ENCODE peak calls at places on chromosomes 13 and 19, in nine cellular contexts. One of them, this sample, is unnamed. For H3K36me3, the result is how much of the 10 kb centered on the place peaks cover.

GRCh38 chr13:39266426-39266825 is 228.2 kb downstream of the NHLRC3 start:
- DNase-seq in OCI-LY7: no peak
- DNase-seq in thoracic aorta: no peak
- DNase-seq in PC-9: peak
- DNase-seq in keratinocyte: no peak
- DNase-seq in testis: no peak
- DNase-seq in suprapubic skin: no peak
- DNase-seq in H1: no peak
- DNase-seq in CD8-positive, alpha-beta memory T cell: no peak
- DNase-seq in this sample: no peak

GRCh38 chr13:40515702-40516101 is 150.7 kb downstream of the FOXO1 start:
- DNase-seq in OCI-LY7: no peak
- DNase-seq in thoracic aorta: no peak
- DNase-seq in PC-9: no peak
- DNase-seq in keratinocyte: no peak
- DNase-seq in testis: no peak
- DNase-seq in suprapubic skin: no peak
- DNase-seq in H1: no peak
- DNase-seq in CD8-positive, alpha-beta memory T cell: no peak
- DNase-seq in this sample: no peak

GRCh38 chr13:23959231-23959862 is 62.0 kb upstream of the C1QTNF9B start:
- DNase-seq in OCI-LY7: no peak
- DNase-seq in thoracic aorta: no peak
- DNase-seq in PC-9: no peak
- DNase-seq in keratinocyte: no peak
- DNase-seq in testis: peak
- DNase-seq in suprapubic skin: no peak
- DNase-seq in H1: no peak
- DNase-seq in CD8-positive, alpha-beta memory T cell: no peak
- DNase-seq in this sample: no peak

GRCh38 chr19:41088151-41088550 is at the start of gene CYP2A13:
- DNase-seq in OCI-LY7: no peak
- DNase-seq in thoracic aorta: no peak
- DNase-seq in PC-9: no peak
- DNase-seq in keratinocyte: no peak
- DNase-seq in testis: no peak
- DNase-seq in suprapubic skin: no peak
- DNase-seq in H1: no peak
- DNase-seq in CD8-positive, alpha-beta memory T cell: no peak
- DNase-seq in this sample: no peak

GRCh38 chr19:4916292-4917082 is 7.2 kb downstream of the UHRF1 start:
- DNase-seq in OCI-LY7: no peak
- DNase-seq in thoracic aorta: no peak
- DNase-seq in PC-9: no peak
- DNase-seq in keratinocyte: no peak
- DNase-seq in testis: no peak
- DNase-seq in suprapubic skin: no peak
- DNase-seq in H1: no peak
- DNase-seq in CD8-positive, alpha-beta memory T cell: peak
- DNase-seq in this sample: no peak

GRCh38 chr13:40681341-40682051 is 15.1 kb upstream of the FOXO1 start:
- DNase-seq in OCI-LY7: no peak
- DNase-seq in thoracic aorta: no peak
- DNase-seq in PC-9: no peak
- DNase-seq in keratinocyte: no peak
- DNase-seq in testis: no peak
- DNase-seq in suprapubic skin: no peak
- DNase-seq in H1: no peak
- DNase-seq in CD8-positive, alpha-beta memory T cell: no peak
- DNase-seq in this sample: no peak

GRCh38 chr19:29819986-29820385 is 8.2 kb downstream of the CCNE1 start:
- DNase-seq in OCI-LY7: no peak
- DNase-seq in thoracic aorta: no peak
- DNase-seq in PC-9: peak
- DNase-seq in keratinocyte: no peak
- DNase-seq in testis: no peak
- DNase-seq in suprapubic skin: no peak
- DNase-seq in H1: no peak
- DNase-seq in CD8-positive, alpha-beta memory T cell: no peak
- DNase-seq in this sample: no peak

GRCh38 chr13:51479199-51479523 is 26.3 kb upstream of the INTS6 start:
- DNase-seq in OCI-LY7: no peak
- DNase-seq in thoracic aorta: no peak
- DNase-seq in PC-9: no peak
- DNase-seq in keratinocyte: no peak
- DNase-seq in testis: no peak
- DNase-seq in suprapubic skin: no peak
- DNase-seq in H1: no peak
- DNase-seq in CD8-positive, alpha-beta memory T cell: no peak
- DNase-seq in this sample: no peak

GRCh38 chr13:100673831-100674362 is 698 bp downstream of the TMTC4 start:
- DNase-seq in OCI-LY7: peak
- DNase-seq in thoracic aorta: no peak
- DNase-seq in PC-9: peak
- DNase-seq in keratinocyte: no peak
- DNase-seq in testis: peak
- DNase-seq in suprapubic skin: no peak
- DNase-seq in H1: no peak
- DNase-seq in CD8-positive, alpha-beta memory T cell: peak
- DNase-seq in this sample: peak

GRCh38 chr13:100601716-100602115 is 13.1 kb upstream of the GGACT start:
- DNase-seq in OCI-LY7: no peak
- DNase-seq in thoracic aorta: no peak
- DNase-seq in PC-9: no peak
- DNase-seq in keratinocyte: no peak
- DNase-seq in testis: no peak
- DNase-seq in suprapubic skin: no peak
- DNase-seq in H1: no peak
- DNase-seq in CD8-positive, alpha-beta memory T cell: no peak
- DNase-seq in this sample: no peak

GRCh38 chr13:64538711-64539110 is 2691.4 kb downstream of the PCDH9 start:
- DNase-seq in OCI-LY7: no peak
- DNase-seq in thoracic aorta: no peak
- DNase-seq in PC-9: no peak
- DNase-seq in keratinocyte: no peak
- DNase-seq in testis: no peak
- DNase-seq in suprapubic skin: no peak
- DNase-seq in H1: no peak
- DNase-seq in CD8-positive, alpha-beta memory T cell: no peak
- DNase-seq in this sample: no peak

GRCh38 chr13:73932091-73932490 is 202.1 kb downstream of the KLF12 start:
- DNase-seq in OCI-LY7: no peak
- DNase-seq in thoracic aorta: no peak
- DNase-seq in PC-9: no peak
- DNase-seq in keratinocyte: no peak
- DNase-seq in testis: no peak
- DNase-seq in suprapubic skin: no peak
- DNase-seq in H1: no peak
- DNase-seq in CD8-positive, alpha-beta memory T cell: no peak
- DNase-seq in this sample: no peak

GRCh38 chr19:3771906-3772450 is at the start of gene RAX2:
- DNase-seq in OCI-LY7: no peak
- DNase-seq in thoracic aorta: no peak
- DNase-seq in PC-9: no peak
- DNase-seq in keratinocyte: no peak
- DNase-seq in testis: no peak
- DNase-seq in suprapubic skin: no peak
- DNase-seq in H1: no peak
- DNase-seq in CD8-positive, alpha-beta memory T cell: no peak
- DNase-seq in this sample: peak

GRCh38 chr19:3055741-3056453 is 6.4 kb downstream of the TLE5 start:
- DNase-seq in OCI-LY7: no peak
- DNase-seq in thoracic aorta: no peak
- DNase-seq in PC-9: peak
- DNase-seq in keratinocyte: no peak
- DNase-seq in testis: no peak
- DNase-seq in suprapubic skin: no peak
- DNase-seq in H1: no peak
- DNase-seq in CD8-positive, alpha-beta memory T cell: no peak
- DNase-seq in this sample: peak

DNA sequence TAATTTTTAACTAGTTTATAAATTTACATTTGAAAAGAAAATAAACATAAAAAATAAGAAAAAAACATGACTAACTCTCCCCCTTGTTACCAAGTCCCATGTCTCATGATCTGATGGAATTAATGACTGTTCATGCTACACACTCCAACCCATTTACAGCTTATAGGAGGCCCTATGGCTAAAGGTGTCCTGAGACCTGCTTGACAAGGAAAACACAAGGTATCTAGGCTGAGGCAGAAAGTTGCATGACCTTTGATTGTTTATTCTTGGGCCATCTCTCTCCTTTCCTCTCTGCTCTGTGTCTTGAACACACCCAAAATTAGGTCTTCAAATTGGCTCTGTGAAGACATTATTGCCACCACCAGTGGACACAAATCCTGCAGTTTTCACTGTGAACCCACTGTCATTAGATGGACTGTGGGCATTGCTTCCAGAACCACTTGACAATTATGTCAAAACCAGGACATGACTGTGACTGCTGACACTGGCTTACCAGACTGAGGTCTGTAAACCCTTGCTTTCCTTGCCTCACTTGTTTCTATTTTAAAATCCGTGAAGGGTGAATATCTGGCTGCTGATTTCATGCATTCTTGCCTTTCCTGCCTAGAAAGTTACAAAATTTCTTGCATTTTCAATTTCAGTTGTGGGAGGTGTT is 386.5 kb upstream of the SPRY2 start:
- DNase-seq in OCI-LY7: no peak
- DNase-seq in thoracic aorta: no peak
- DNase-seq in PC-9: no peak
- DNase-seq in keratinocyte: no peak
- DNase-seq in testis: no peak
- DNase-seq in suprapubic skin: no peak
- DNase-seq in H1: no peak
- DNase-seq in CD8-positive, alpha-beta memory T cell: no peak
- DNase-seq in this sample: no peak
- H3K36me3 ChIP-seq in OCI-LY7: under half
- H3K36me3 ChIP-seq in thoracic aorta: under half
- H3K36me3 ChIP-seq in PC-9: under half
- H3K36me3 ChIP-seq in keratinocyte: under half
- H3K36me3 ChIP-seq in testis: under half
- H3K36me3 ChIP-seq in suprapubic skin: under half
- H3K36me3 ChIP-seq in H1: under half
- H3K36me3 ChIP-seq in CD8-positive, alpha-beta memory T cell: under half
- H3K36me3 ChIP-seq in this sample: under half

DNA sequence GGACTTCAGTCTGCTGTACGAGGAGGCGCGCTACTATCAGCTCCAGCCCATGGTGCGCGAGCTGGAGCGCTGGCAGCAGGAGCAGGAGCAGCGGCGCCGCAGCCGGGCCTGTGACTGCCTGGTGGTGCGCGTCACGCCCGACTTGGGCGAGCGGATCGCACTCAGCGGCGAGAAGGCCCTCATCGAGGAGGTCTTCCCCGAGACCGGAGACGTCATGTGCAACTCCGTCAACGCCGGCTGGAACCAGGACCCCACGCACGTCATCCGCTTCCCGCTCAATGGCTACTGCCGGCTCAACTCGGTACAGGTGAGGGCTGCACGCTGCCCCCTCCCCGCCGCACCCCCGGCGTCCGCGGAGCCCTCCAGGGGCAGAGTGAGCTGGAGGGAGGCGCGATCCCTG is 14.6 kb downstream of the KCTD15 start:
- DNase-seq in OCI-LY7: no peak
- DNase-seq in thoracic aorta: no peak
- DNase-seq in PC-9: no peak
- DNase-seq in keratinocyte: no peak
- DNase-seq in testis: no peak
- DNase-seq in suprapubic skin: no peak
- DNase-seq in H1: no peak
- DNase-seq in CD8-positive, alpha-beta memory T cell: no peak
- DNase-seq in this sample: no peak
- H3K36me3 ChIP-seq in OCI-LY7: under half
- H3K36me3 ChIP-seq in thoracic aorta: under half
- H3K36me3 ChIP-seq in PC-9: under half
- H3K36me3 ChIP-seq in keratinocyte: under half
- H3K36me3 ChIP-seq in testis: under half
- H3K36me3 ChIP-seq in suprapubic skin: under half
- H3K36me3 ChIP-seq in H1: under half
- H3K36me3 ChIP-seq in CD8-positive, alpha-beta memory T cell: under half
- H3K36me3 ChIP-seq in this sample: half or more

GRCh38 chr19:15252398-15253018 is 20.3 kb upstream of the EPHX3 start:
- DNase-seq in OCI-LY7: no peak
- DNase-seq in thoracic aorta: no peak
- DNase-seq in PC-9: no peak
- DNase-seq in keratinocyte: no peak
- DNase-seq in testis: no peak
- DNase-seq in suprapubic skin: no peak
- DNase-seq in H1: no peak
- DNase-seq in CD8-positive, alpha-beta memory T cell: no peak
- DNase-seq in this sample: peak
- H3K36me3 ChIP-seq in OCI-LY7: half or more
- H3K36me3 ChIP-seq in thoracic aorta: under half
- H3K36me3 ChIP-seq in PC-9: under half
- H3K36me3 ChIP-seq in keratinocyte: under half
- H3K36me3 ChIP-seq in testis: under half
- H3K36me3 ChIP-seq in suprapubic skin: half or more
- H3K36me3 ChIP-seq in H1: under half
- H3K36me3 ChIP-seq in CD8-positive, alpha-beta memory T cell: half or more
- H3K36me3 ChIP-seq in this sample: half or more

GRCh38 chr19:1125601-1126533 is 22.1 kb downstream of the GPX4 start:
- DNase-seq in OCI-LY7: no peak
- DNase-seq in thoracic aorta: no peak
- DNase-seq in PC-9: no peak
- DNase-seq in keratinocyte: no peak
- DNase-seq in testis: no peak
- DNase-seq in suprapubic skin: no peak
- DNase-seq in H1: no peak
- DNase-seq in CD8-positive, alpha-beta memory T cell: no peak
- DNase-seq in this sample: no peak

GRCh38 chr19:1126984-1127760 is 23.4 kb downstream of the GPX4 start:
- DNase-seq in OCI-LY7: no peak
- DNase-seq in thoracic aorta: no peak
- DNase-seq in PC-9: no peak
- DNase-seq in keratinocyte: no peak
- DNase-seq in testis: no peak
- DNase-seq in suprapubic skin: no peak
- DNase-seq in H1: no peak
- DNase-seq in CD8-positive, alpha-beta memory T cell: no peak
- DNase-seq in this sample: no peak

GRCh38 chr19:1129535-1129934 is 25.7 kb downstream of the GPX4 start:
- DNase-seq in OCI-LY7: no peak
- DNase-seq in thoracic aorta: no peak
- DNase-seq in PC-9: no peak
- DNase-seq in keratinocyte: no peak
- DNase-seq in testis: no peak
- DNase-seq in suprapubic skin: no peak
- DNase-seq in H1: no peak
- DNase-seq in CD8-positive, alpha-beta memory T cell: no peak
- DNase-seq in this sample: no peak

GRCh38 chr19:1130801-1131717 is 27.3 kb downstream of the GPX4 start:
- DNase-seq in OCI-LY7: peak
- DNase-seq in thoracic aorta: no peak
- DNase-seq in PC-9: no peak
- DNase-seq in keratinocyte: no peak
- DNase-seq in testis: no peak
- DNase-seq in suprapubic skin: no peak
- DNase-seq in H1: no peak
- DNase-seq in CD8-positive, alpha-beta memory T cell: peak
- DNase-seq in this sample: no peak

DNA sequence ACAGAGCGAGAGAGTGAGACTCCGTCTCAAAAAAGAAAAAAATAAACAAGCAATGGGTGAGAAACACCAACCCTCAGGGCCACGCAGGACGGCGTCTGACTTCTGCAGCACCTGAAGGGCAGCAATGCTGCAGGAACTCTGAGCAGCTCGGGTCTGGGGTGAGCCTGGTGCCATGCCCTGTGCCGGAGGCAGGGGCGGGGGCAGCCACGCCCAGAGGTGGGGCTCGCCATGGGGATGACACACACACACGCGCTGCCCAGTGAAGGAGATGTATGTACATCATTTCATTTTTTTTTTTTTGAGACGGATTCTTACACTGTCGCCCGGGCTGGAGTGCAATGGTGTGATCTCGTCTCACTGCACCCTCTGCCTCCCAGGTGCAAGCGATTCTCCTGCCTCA is 24.3 kb downstream of the GPX4 start:
- DNase-seq in OCI-LY7: no peak
- DNase-seq in thoracic aorta: no peak
- DNase-seq in PC-9: no peak
- DNase-seq in keratinocyte: no peak
- DNase-seq in testis: no peak
- DNase-seq in suprapubic skin: no peak
- DNase-seq in H1: no peak
- DNase-seq in CD8-positive, alpha-beta memory T cell: no peak
- DNase-seq in this sample: no peak
- H3K36me3 ChIP-seq in OCI-LY7: under half
- H3K36me3 ChIP-seq in thoracic aorta: under half
- H3K36me3 ChIP-seq in PC-9: under half
- H3K36me3 ChIP-seq in keratinocyte: under half
- H3K36me3 ChIP-seq in testis: under half
- H3K36me3 ChIP-seq in suprapubic skin: under half
- H3K36me3 ChIP-seq in H1: under half
- H3K36me3 ChIP-seq in CD8-positive, alpha-beta memory T cell: under half
- H3K36me3 ChIP-seq in this sample: under half

This sample was measured in WERI-Rb-1.